ENCODE peak calls at places on chromosomes 1 and 21, in nine cellular contexts. L is AG04449; M is tibial artery; T is body of pancreas; S is RWPE1; W is CD8-positive, alpha-beta T cell; B is nephron progenitor cell; A is coronary artery; P is sigmoid colon. K is an unnamed sample.
A peak's percentile ranks its signal among the peaks of the same experiment; 100 is the strongest.

GRCh38 chr1:2505461-2505994 is 20.9 kb downstream of the PANK4 start:
- DNase-seq in B (no peak), L (no peak), P (no peak), W (no peak), M (no peak), A (no peak), S (no peak), T (no peak), K (no peak)

GRCh38 chr1:207241164-207241934 is 80.1 kb upstream of the CD55 start:
- DNase-seq in S (no peak), W (no peak), M (no peak), T (no peak), A (no peak), P (no peak), B (no peak), L (no peak), K (peak; percentile 38)

GRCh38 chr1:21931171-21932093 is 5.7 kb downstream of the HSPG2 start:
- DNase-seq in W (no peak), L (peak; percentile 67), S (peak; percentile 55), P (peak; percentile 92), M (peak; percentile 86), A (peak; percentile 96), T (peak; percentile 73), B (no peak), K (peak; percentile 85)

GRCh38 chr21:33259428-33259827 is 6.7 kb upstream of the IL10RB start:
- DNase-seq in P (no peak), B (no peak), M (no peak), L (no peak), W (no peak), A (no peak), S (no peak), T (no peak), K (no peak)

GRCh38 chr1:36300526-36300925 is 5.6 kb upstream of the SH3D21 start:
- DNase-seq in S (no peak), W (no peak), T (no peak), M (no peak), B (no peak), L (no peak), P (no peak), A (no peak), K (no peak)

GRCh38 chr1:3903141-3904005 is 3.3 kb upstream of the C1orf174 start:
- DNase-seq in A (no peak), M (no peak), W (no peak), T (peak; percentile 76), B (no peak), S (no peak), L (no peak), P (no peak), K (no peak)

GRCh38 chr1:244054924-244055263 is 3.8 kb downstream of the ZBTB18 start:
- DNase-seq in M (no peak), L (no peak), S (no peak), T (no peak), B (no peak), P (no peak), A (no peak), W (peak; percentile 61), K (no peak)

GRCh38 chr1:189977184-189977583 is 500.5 kb downstream of the BRINP3 start:
- DNase-seq in B (no peak), A (no peak), W (no peak), S (no peak), M (no peak), L (no peak), T (no peak), P (no peak), K (no peak)

GRCh38 chr1:166165661-166166399 is 971 bp downstream of the FAM78B start:
- DNase-seq in A (no peak), W (no peak), P (no peak), M (peak; percentile 20), L (no peak), T (peak; percentile 24), B (peak; percentile 25), S (no peak), K (peak; percentile 19)

GRCh38 chr21:39098696-39099111 is 84.5 kb downstream of the PSMG1 start:
- DNase-seq in B (no peak), P (no peak), L (no peak), S (no peak), W (no peak), T (no peak), A (peak; percentile 5), M (no peak), K (no peak)

GRCh38 chr1:1374861-1375662 is at the start of gene AURKAIP1:
- DNase-seq in L (peak; percentile 97), T (peak; percentile 99), A (peak; percentile 100), P (peak; percentile 100), M (peak; percentile 99), S (peak; percentile 99), W (peak; percentile 93), B (peak; percentile 97), K (peak; percentile 95)

GRCh38 chr1:44664730-44665370 is 9.4 kb downstream of the TMEM53 start:
- DNase-seq in W (no peak), L (no peak), S (no peak), T (no peak), M (no peak), A (no peak), B (no peak), P (no peak), K (no peak)

GRCh38 chr21:32356874-32357395 is 35.9 kb downstream of the URB1 start:
- DNase-seq in A (no peak), B (no peak), T (no peak), L (no peak), M (no peak), S (no peak), P (no peak), W (no peak), K (no peak)

GRCh38 chr1:112826217-112826944 is 111.2 kb upstream of the PPM1J start:
- DNase-seq in L (no peak), T (no peak), P (no peak), B (no peak), W (no peak), M (no peak), S (no peak), A (no peak), K (no peak)

GRCh38 chr1:101452825-101453224 is 216.0 kb downstream of the S1PR1 start:
- DNase-seq in S (no peak), B (no peak), M (no peak), A (no peak), T (no peak), P (no peak), L (no peak), W (no peak), K (peak; percentile 8)

GRCh38 chr1:68132426-68133130 is 82.2 kb upstream of the DIRAS3 start:
- DNase-seq in B (no peak), W (no peak), P (no peak), S (no peak), T (no peak), L (no peak), M (no peak), A (no peak), K (no peak)

DNA sequence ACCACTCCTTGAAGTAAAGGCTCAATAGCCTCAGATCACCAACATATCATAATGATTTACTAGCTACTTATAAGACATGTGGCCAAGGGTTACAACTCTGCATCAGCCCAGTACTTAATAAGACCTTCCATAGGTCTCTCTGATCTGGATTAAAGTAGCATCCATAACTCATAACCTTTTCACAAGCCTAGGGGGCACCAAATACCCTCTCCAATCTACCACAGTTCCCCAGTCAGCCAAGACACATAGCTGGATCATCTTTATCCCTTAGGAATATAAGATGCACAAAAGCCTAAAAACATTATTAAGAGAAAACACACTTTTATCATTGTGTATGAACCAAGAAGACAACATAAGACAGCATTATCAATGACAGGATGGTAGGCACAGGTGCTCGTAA is 22.1 kb downstream of the SSX2IP start:
- DNase-seq in T (no peak), P (no peak), W (no peak), B (no peak), L (no peak), A (no peak), M (no peak), S (no peak), K (no peak)
- TF ChIP-seq CTCF in T (peak; percentile 32), P (peak; percentile 33), W (no peak), B (no peak), L (no peak), A (no peak), M (peak; percentile 22), S (no peak), K (no peak)

GRCh38 chr1:155175927-155176371 is 2.3 kb downstream of the TRIM46 start:
- DNase-seq in A (peak; percentile 79), B (no peak), S (no peak), M (no peak), P (peak; percentile 60), L (no peak), T (peak; percentile 49), W (peak; percentile 40), K (peak; percentile 55)
- TF ChIP-seq CTCF in A (no peak), B (no peak), S (no peak), M (no peak), P (no peak), L (peak; percentile 18), T (no peak), W (no peak), K (no peak)

GRCh38 chr1:54475357-54476230 is 69.4 kb upstream of the SSBP3 start:
- DNase-seq in S (no peak), M (no peak), W (peak; percentile 64), A (no peak), P (no peak), B (peak; percentile 59), T (no peak), L (no peak), K (no peak)

GRCh38 chr1:54476231-54477109 is 70.3 kb upstream of the SSBP3 start:
- DNase-seq in P (no peak), W (no peak), M (no peak), T (no peak), L (no peak), S (no peak), B (peak; percentile 10), A (no peak), K (no peak)

GRCh38 chr1:54471588-54471987 is 65.4 kb upstream of the SSBP3 start:
- DNase-seq in S (no peak), M (no peak), W (no peak), T (no peak), A (no peak), L (no peak), B (no peak), P (no peak), K (no peak)

GRCh38 chr1:54477153-54477561 is 70.9 kb upstream of the ACOT11 start:
- DNase-seq in P (no peak), T (no peak), L (no peak), M (no peak), S (no peak), B (no peak), A (no peak), W (no peak), K (no peak)

GRCh38 chr1:54474500-54475235 is 68.5 kb upstream of the SSBP3 start:
- DNase-seq in B (peak; percentile 83), T (no peak), L (no peak), P (no peak), W (peak; percentile 46), M (no peak), S (no peak), A (no peak), K (no peak)
- TF ChIP-seq CTCF in B (no peak), T (no peak), L (no peak), P (no peak), W (no peak), M (no peak), S (no peak), A (no peak), K (no peak)

DNA sequence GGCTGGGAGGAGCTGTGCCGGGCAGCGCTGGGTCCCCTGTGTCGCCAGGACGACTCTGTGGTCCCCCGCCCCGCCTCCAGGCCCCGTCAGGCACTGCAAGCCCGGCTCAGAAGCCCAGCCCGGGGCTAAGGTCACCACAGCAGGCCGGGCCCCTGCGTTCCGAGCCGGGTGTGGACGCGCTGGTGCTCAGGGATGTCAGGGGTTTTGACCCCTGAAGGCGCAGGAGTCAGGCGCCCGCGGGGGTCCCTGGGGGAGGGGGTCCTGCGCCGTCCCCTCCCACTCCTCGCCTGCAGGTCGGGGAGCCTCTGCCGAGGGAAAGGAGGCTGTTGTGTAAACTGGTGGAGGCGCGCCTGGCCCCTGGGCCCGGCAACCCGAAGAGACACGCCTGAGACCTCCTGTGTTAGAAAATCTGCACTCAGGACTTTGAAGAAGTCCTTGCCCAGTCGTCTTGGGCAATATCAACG is 23.7 kb upstream of the TMEM54 start:
- DNase-seq in T (no peak), S (no peak), B (peak; percentile 82), L (no peak), P (no peak), A (no peak), M (no peak), W (peak; percentile 11), K (peak; percentile 44)
- TF ChIP-seq CTCF in T (no peak), S (no peak), B (no peak), L (no peak), P (no peak), A (no peak), M (no peak), W (no peak), K (no peak)

K was measured in Calu3.